ENCODE peak calls at places on chromosomes 12 and 14, in six cellular contexts. H is activated CD8-positive, alpha-beta memory T cell treated with anti-CD3 and anti-CD28 coated beads, Interleukin-2, amount 50 U/mL, for 4 hours; Q is left ventricle myocardium inferior; C is NB4; Z is SK-N-MC; O is cardiac muscle cell. D is an unnamed sample.
A peak's percentile ranks its signal among the peaks of the same experiment; 100 is the strongest.

GRCh38 chr14:99522457-99522891 is 41.3 kb downstream of the CCNK start:
- DNase-seq in H (no peak), Q (peak; percentile 34), C (peak; percentile 58), Z (no peak), O (peak; percentile 56), D (peak; percentile 57)

GRCh38 chr14:24060984-24061913 is 9.4 kb downstream of the CARMIL3 start:
- DNase-seq in H (no peak), Q (no peak), C (no peak), Z (no peak), O (no peak), D (no peak)

GRCh38 chr14:35438910-35439713 is 34.6 kb upstream of the NFKBIA start:
- DNase-seq in H (no peak), Q (no peak), C (peak; percentile 52), Z (no peak), O (peak; percentile 12), D (peak; percentile 39)

GRCh38 chr12:103392722-103393121 is 103.0 kb downstream of the C12orf42 start:
- DNase-seq in H (no peak), Q (no peak), C (no peak), Z (no peak), O (no peak), D (no peak)

GRCh38 chr12:80925983-80926382 is 11.8 kb downstream of the LIN7A start:
- DNase-seq in H (no peak), Q (no peak), C (no peak), Z (no peak), O (no peak), D (no peak)

GRCh38 chr12:100908501-100908900 is 113.9 kb downstream of the ANO4 start:
- DNase-seq in H (no peak), Q (no peak), C (no peak), Z (no peak), O (peak; percentile 51), D (no peak)

GRCh38 chr12:120262852-120263724 is 2.4 kb downstream of the PXN start:
- DNase-seq in H (no peak), Q (peak; percentile 59), C (no peak), Z (no peak), O (peak; percentile 43), D (no peak)

GRCh38 chr14:95314609-95315008 is 5.1 kb downstream of the CLMN start:
- DNase-seq in H (no peak), Q (no peak), C (peak; percentile 55), Z (no peak), O (peak; percentile 36), D (no peak)

GRCh38 chr14:63286071-63286470 is 32.7 kb downstream of the GPHB5 start:
- DNase-seq in H (no peak), Q (no peak), C (no peak), Z (no peak), O (no peak), D (no peak)

GRCh38 chr12:116202433-116202832 is 75.1 kb downstream of the MED13L start:
- DNase-seq in H (no peak), Q (no peak), C (no peak), Z (no peak), O (no peak), D (no peak)

D was measured in Kasumi-1.